ENCODE peak calls at places on chromosomes 2 and 18, in six cellular contexts. N is stimulated activated naive CD4-positive, alpha-beta T cell; T is stimulated activated CD8-positive, alpha-beta memory T cell treated with anti-CD3 and anti-CD28 coated beads, Interleukin-15, amount 100 ng/mL, for 48 hours; Q is Peyer's patch; B is HFF-Myc; Y is activated effector memory CD4-positive, alpha-beta T cell treated with anti-CD3 and anti-CD28 coated beads, Interleukin-2, amount 50 U/mL, for 16 hours. P is an unnamed sample.
A peak's percentile ranks its signal among the peaks of the same experiment; 100 is the strongest.

GRCh38 chr18:63505566-63506335 is 29.0 kb downstream of the SERPINB5 start:
- DNase-seq in N (no peak), T (no peak), Q (peak; percentile 70), B (no peak), Y (no peak), P (no peak)

GRCh38 chr2:46645681-46646162 is 166.4 kb downstream of the TMEM247 start:
- DNase-seq in N (no peak), T (no peak), Q (no peak), B (no peak), Y (no peak), P (peak; percentile 5)

GRCh38 chr2:234394450-234394849 is 102.4 kb downstream of the ARL4C start:
- DNase-seq in N (no peak), T (no peak), Q (no peak), B (no peak), Y (no peak), P (no peak)

GRCh38 chr2:206084468-206084869 is 1.5 kb downstream of the INO80D start:
- DNase-seq in N (no peak), T (no peak), Q (peak; percentile 69), B (peak; percentile 77), Y (peak; percentile 69), P (peak; percentile 18)

GRCh38 chr2:96549967-96550786 is 13.6 kb downstream of the ARID5A start:
- DNase-seq in N (no peak), T (no peak), Q (peak; percentile 79), B (no peak), Y (peak; percentile 64), P (no peak)

GRCh38 chr2:20557635-20558034 is 93.3 kb downstream of the HS1BP3 start:
- DNase-seq in N (no peak), T (no peak), Q (no peak), B (no peak), Y (no peak), P (no peak)

GRCh38 chr18:48827321-48828200 is 123.2 kb downstream of the SMAD7 start:
- DNase-seq in N (no peak), T (no peak), Q (peak; percentile 36), B (peak; percentile 73), Y (no peak), P (no peak)

GRCh38 chr2:2746731-2747130 is 415.7 kb upstream of the MYT1L start:
- DNase-seq in N (no peak), T (no peak), Q (no peak), B (no peak), Y (no peak), P (no peak)

GRCh38 chr2:25410370-25410769 is 68.6 kb upstream of the DNMT3A start:
- DNase-seq in N (no peak), T (no peak), Q (no peak), B (no peak), Y (no peak), P (no peak)

GRCh38 chr18:49813071-49813320 is 337 bp downstream of the ACAA2 start:
- DNase-seq in N (no peak), T (no peak), Q (peak; percentile 76), B (no peak), Y (no peak), P (peak; percentile 54)

GRCh38 chr2:201467666-201468065 is 16.1 kb downstream of the STRADB start:
- DNase-seq in N (no peak), T (no peak), Q (no peak), B (no peak), Y (no peak), P (no peak)

GRCh38 chr18:36594621-36595020 is 234.2 kb downstream of the TPGS2 start:
- DNase-seq in N (no peak), T (no peak), Q (no peak), B (no peak), Y (no peak), P (no peak)

GRCh38 chr2:44420725-44421124 is 59.0 kb downstream of the CAMKMT start:
- DNase-seq in N (no peak), T (no peak), Q (no peak), B (no peak), Y (no peak), P (no peak)

GRCh38 chr2:29236074-29236473 is 120.9 kb downstream of the CLIP4 start:
- DNase-seq in N (no peak), T (no peak), Q (peak; percentile 30), B (no peak), Y (peak; percentile 24), P (no peak)

GRCh38 chr18:45787346-45787745 is 38.1 kb upstream of the SIGLEC15 start:
- DNase-seq in N (no peak), T (no peak), Q (no peak), B (no peak), Y (no peak), P (no peak)

GRCh38 chr2:233056961-233057605 is 3.1 kb upstream of the INPP5D start:
- DNase-seq in N (no peak), T (no peak), Q (no peak), B (no peak), Y (peak; percentile 55), P (no peak)

GRCh38 chr2:446963-447540 is 159.2 kb upstream of the ALKAL2 start:
- DNase-seq in N (no peak), T (no peak), Q (no peak), B (no peak), Y (no peak), P (no peak)

GRCh38 chr2:42086500-42086953 is 38.7 kb downstream of the PKDCC start:
- DNase-seq in N (peak; percentile 42), T (no peak), Q (peak; percentile 75), B (no peak), Y (no peak), P (peak; percentile 9)

GRCh38 chr2:216657086-216657855 is 24.1 kb downstream of the IGFBP2 start:
- DNase-seq in N (no peak), T (no peak), Q (no peak), B (no peak), Y (no peak), P (no peak)

GRCh38 chr2:191539068-191539467 is 138.9 kb upstream of the NABP1 start:
- DNase-seq in N (peak; percentile 17), T (no peak), Q (no peak), B (no peak), Y (no peak), P (no peak)

GRCh38 chr2:74740395-74741075 is 86.5 kb downstream of the SEMA4F start:
- DNase-seq in N (no peak), T (no peak), Q (peak; percentile 90), B (peak; percentile 88), Y (no peak), P (no peak)

GRCh38 chr2:217804786-217805678 is 197.8 kb downstream of the TNS1 start:
- DNase-seq in N (no peak), T (no peak), Q (no peak), B (no peak), Y (no peak), P (no peak)

GRCh38 chr2:71798266-71799012 is 345.1 kb downstream of the DYSF start:
- DNase-seq in N (no peak), T (no peak), Q (peak; percentile 50), B (no peak), Y (peak; percentile 58), P (no peak)

P was measured in NCI-H1105.